ENCODE peak calls at places on chromosomes 3 and 15, in six cellular contexts. E is GM23248, Y is endothelial cell of umbilical vein, R is IMR-90, D is DND-41, F is fibroblast of lung. T is an unnamed sample.

GRCh38 chr3:89859738-89860137 is 752.3 kb downstream of the EPHA3 start:
- DNase-seq in E (no peak), Y (no peak), R (no peak), D (no peak), F (no peak), T (no peak)

GRCh38 chr15:74176262-74177208 is 3.0 kb downstream of the ISLR start:
- DNase-seq in E (peak), Y (no peak), R (no peak), D (no peak), F (no peak), T (no peak)

GRCh38 chr3:184211297-184211696 is 18.1 kb upstream of the VWA5B2 start:
- DNase-seq in E (no peak), Y (no peak), R (no peak), D (no peak), F (no peak), T (no peak)

GRCh38 chr3:132268956-132269355 is 48.3 kb upstream of the ACP3 start:
- DNase-seq in E (peak), Y (peak), R (peak), D (peak), F (peak), T (peak)

GRCh38 chr3:157257101-157257500 is 97.2 kb upstream of the CCNL1 start:
- DNase-seq in E (no peak), Y (no peak), R (no peak), D (no peak), F (peak), T (no peak)

GRCh38 chr3:53103566-53104296 is 26.5 kb downstream of the RFT1 start:
- DNase-seq in E (peak), Y (peak), R (peak), D (no peak), F (no peak), T (no peak)

GRCh38 chr3:18758047-18758704 is 333.0 kb upstream of the SATB1 start:
- DNase-seq in E (peak), Y (no peak), R (no peak), D (peak), F (no peak), T (peak)

GRCh38 chr15:92683511-92683834 is 27.9 kb upstream of the FAM174B start:
- DNase-seq in E (peak), Y (peak), R (no peak), D (no peak), F (peak), T (no peak)

GRCh38 chr3:112822116-112823055 is 24.3 kb downstream of the CD200R1L start:
- DNase-seq in E (no peak), Y (no peak), R (peak), D (no peak), F (no peak), T (no peak)

GRCh38 chr3:8875831-8876230 is 87.4 kb downstream of the RAD18 start:
- DNase-seq in E (peak), Y (no peak), R (no peak), D (no peak), F (no peak), T (no peak)

GRCh38 chr15:25852696-25853524 is 10.2 kb downstream of the ATP10A start:
- DNase-seq in E (no peak), Y (no peak), R (no peak), D (no peak), F (no peak), T (peak)

GRCh38 chr15:58002338-58003126 is 63.0 kb downstream of the ALDH1A2 start:
- DNase-seq in E (no peak), Y (no peak), R (no peak), D (no peak), F (peak), T (no peak)

GRCh38 chr15:70356919-70357318 is 259.2 kb upstream of the TLE3 start:
- DNase-seq in E (no peak), Y (no peak), R (no peak), D (no peak), F (no peak), T (no peak)

GRCh38 chr15:51281368-51281967 is 56.9 kb downstream of the CYP19A1 start:
- DNase-seq in E (peak), Y (peak), R (peak), D (peak), F (peak), T (peak)

GRCh38 chr15:64911317-64912186 is at the start of gene ANKDD1A:
- DNase-seq in E (peak), Y (peak), R (peak), D (peak), F (peak), T (peak)

GRCh38 chr3:150490212-150490611 is 56.1 kb downstream of the SERP1 start:
- DNase-seq in E (no peak), Y (no peak), R (no peak), D (no peak), F (no peak), T (no peak)

GRCh38 chr3:135229018-135229495 is 434.0 kb downstream of the EPHB1 start:
- DNase-seq in E (no peak), Y (no peak), R (no peak), D (peak), F (no peak), T (no peak)

GRCh38 chr15:33013827-33014445 is 180.6 kb downstream of the FMN1 start:
- DNase-seq in E (peak), Y (peak), R (peak), D (no peak), F (peak), T (no peak)

GRCh38 chr3:18369561-18370185 is 55.5 kb downstream of the SATB1 start:
- DNase-seq in E (no peak), Y (no peak), R (no peak), D (peak), F (no peak), T (no peak)

GRCh38 chr3:94226058-94226457 is 163.2 kb downstream of the NSUN3 start:
- DNase-seq in E (peak), Y (no peak), R (peak), D (no peak), F (peak), T (no peak)

GRCh38 chr3:132134611-132135010 is 99.8 kb upstream of the CPNE4 start:
- DNase-seq in E (peak), Y (peak), R (peak), D (no peak), F (peak), T (no peak)

GRCh38 chr15:65901336-65901735 is 32.0 kb downstream of the RAB11A start:
- DNase-seq in E (no peak), Y (no peak), R (no peak), D (no peak), F (no peak), T (no peak)

GRCh38 chr3:188133646-188134045 is 20.3 kb upstream of the LPP start:
- DNase-seq in E (peak), Y (no peak), R (peak), D (no peak), F (peak), T (no peak)

GRCh38 chr3:126419151-126419703 is 24.5 kb downstream of the CFAP100 start:
- DNase-seq in E (no peak), Y (no peak), R (no peak), D (no peak), F (no peak), T (no peak)

GRCh38 chr15:51077565-51078153 is 17.0 kb downstream of the TNFAIP8L3 start:
- DNase-seq in E (peak), Y (peak), R (no peak), D (no peak), F (peak), T (peak)

GRCh38 chr3:172146349-172146748 is 107.0 kb downstream of the FNDC3B start:
- DNase-seq in E (no peak), Y (no peak), R (no peak), D (no peak), F (no peak), T (no peak)

GRCh38 chr3:146161725-146162047 is 702 bp upstream of the PLOD2 start:
- DNase-seq in E (peak), Y (peak), R (peak), D (no peak), F (peak), T (no peak)

GRCh38 chr3:99562138-99562537 is 76.3 kb upstream of the COL8A1 start:
- DNase-seq in E (peak), Y (peak), R (peak), D (peak), F (peak), T (no peak)

GRCh38 chr15:95041297-95041696 is 809.9 kb downstream of the MCTP2 start:
- DNase-seq in E (peak), Y (no peak), R (no peak), D (no peak), F (peak), T (no peak)

GRCh38 chr15:31390777-31391486 is 64.3 kb downstream of the KLF13 start:
- DNase-seq in E (no peak), Y (no peak), R (no peak), D (no peak), F (no peak), T (no peak)

GRCh38 chr3:159852821-159853505 is 135.7 kb upstream of the IL12A start:
- DNase-seq in E (peak), Y (peak), R (peak), D (no peak), F (peak), T (no peak)

GRCh38 chr15:67916051-67916374 is 76.2 kb upstream of the RNU6-1 start:
- DNase-seq in E (no peak), Y (no peak), R (no peak), D (no peak), F (no peak), T (no peak)

GRCh38 chr15:98889930-98890695 is 117.5 kb downstream of the PGPEP1L start:
- DNase-seq in E (peak), Y (peak), R (peak), D (no peak), F (peak), T (no peak)

GRCh38 chr3:16768956-16769355 is 115.8 kb upstream of the PLCL2 start:
- DNase-seq in E (no peak), Y (no peak), R (no peak), D (no peak), F (no peak), T (no peak)

GRCh38 chr15:101424984-101425383 is 64.5 kb downstream of the PCSK6 start:
- DNase-seq in E (no peak), Y (no peak), R (no peak), D (no peak), F (no peak), T (no peak)

GRCh38 chr15:67753901-67754300 is 71.4 kb upstream of the SKOR1 start:
- DNase-seq in E (no peak), Y (no peak), R (no peak), D (no peak), F (no peak), T (no peak)

DNA sequence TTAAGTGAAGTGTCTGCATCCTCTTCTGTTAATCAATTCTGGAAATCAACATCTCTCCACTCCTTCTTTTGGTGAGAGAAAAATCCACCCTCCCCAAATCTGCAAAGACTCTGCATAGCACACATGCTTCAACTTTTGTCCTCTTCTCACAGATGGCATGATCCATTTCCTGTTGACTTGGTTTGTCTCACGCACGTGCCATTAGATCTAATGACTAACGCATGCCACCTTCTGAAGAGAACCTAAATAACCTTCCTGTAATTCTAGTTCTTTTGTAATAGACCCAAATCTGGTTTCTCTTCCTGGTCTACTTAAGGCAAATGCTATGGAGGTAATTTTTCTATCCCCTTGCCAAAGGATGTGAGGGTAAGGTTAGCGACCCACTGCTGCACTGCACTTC is 51.0 kb upstream of the ATOSA start:
- DNase-seq in E (peak), Y (peak), R (peak), D (peak), F (no peak), T (peak)
- H3K4me2 ChIP-seq in E (no peak), Y (peak), R (no peak), D (no peak), F (no peak), T (peak)

DNA sequence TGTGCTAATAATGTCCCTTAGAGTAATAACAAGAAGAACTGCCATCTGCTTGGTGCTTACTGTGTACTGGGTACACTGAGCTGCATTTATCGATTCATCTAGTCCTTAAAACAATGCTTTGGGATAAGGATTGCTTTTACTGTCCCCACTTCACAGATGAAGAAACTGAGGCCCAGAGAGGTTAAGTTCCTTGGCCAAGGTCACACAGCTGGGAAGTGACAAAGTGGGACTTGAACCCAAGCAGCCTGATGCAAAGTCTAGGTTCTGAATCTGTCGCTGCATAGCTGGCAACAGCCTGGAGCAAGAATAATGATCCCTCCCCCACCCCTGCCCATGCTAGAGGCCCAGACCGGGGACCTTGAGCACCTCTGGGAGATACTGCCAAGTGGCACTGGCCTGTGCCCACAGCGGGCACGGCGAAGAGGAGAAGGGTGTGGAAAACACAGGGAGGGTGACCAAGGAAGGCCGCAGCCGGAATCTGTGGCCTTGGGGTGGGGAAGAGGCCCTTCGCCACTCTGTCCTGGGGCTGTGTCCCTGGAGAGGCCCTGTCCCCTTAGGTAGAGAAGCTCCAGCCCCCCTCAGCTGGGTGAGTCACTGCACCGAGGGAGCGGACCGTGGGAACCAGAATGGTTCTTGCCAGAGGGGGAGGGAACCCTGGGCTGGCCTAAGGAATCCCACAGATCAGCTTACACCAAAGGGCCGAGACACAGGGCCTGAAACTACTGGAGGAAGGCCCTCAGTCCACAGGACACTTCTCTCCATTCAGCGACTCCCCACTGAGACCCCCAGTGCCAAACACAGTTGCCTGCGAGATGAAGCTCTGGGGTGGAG is 3.5 kb downstream of the PLXND1 start:
- DNase-seq in E (peak), Y (peak), R (peak), D (peak), F (peak), T (no peak)
- H3K27ac ChIP-seq in E (peak), Y (peak), R (peak), D (peak), F (peak), T (no peak)

DNA sequence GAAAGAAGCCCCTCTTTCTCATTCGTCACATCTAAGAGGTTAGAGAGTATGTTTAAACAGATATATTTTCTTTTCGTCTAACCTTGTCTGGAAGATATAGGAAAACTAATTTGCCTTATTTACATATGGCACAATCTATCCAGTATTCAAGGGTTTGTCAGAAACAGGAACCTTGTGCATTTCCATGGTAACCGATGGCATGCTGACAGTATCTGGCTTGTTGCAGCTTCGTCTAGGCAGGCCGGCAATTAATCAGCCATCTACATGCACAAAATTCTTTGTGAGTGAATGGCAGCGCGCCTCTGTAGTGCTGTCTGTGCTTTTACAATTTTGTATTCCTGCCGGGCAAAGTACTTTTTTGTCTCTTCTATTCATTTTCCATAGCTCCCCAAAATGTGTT is 294.0 kb upstream of the SOX2 start:
- DNase-seq in E (peak), Y (no peak), R (no peak), D (no peak), F (no peak), T (no peak)
- H2AFZ ChIP-seq in E (no peak), Y (no peak), R (no peak), D (no peak), F (no peak), T (no peak)

GRCh38 chr15:90868261-90868689 is at the start of gene FURIN:
- DNase-seq in E (no peak), Y (no peak), R (no peak), D (no peak), F (no peak), T (no peak)
- H3K4me2 ChIP-seq in E (peak), Y (peak), R (no peak), D (peak), F (no peak), T (peak)

T was measured in OCI-LY7.